ENCODE peak calls at places on chromosomes 7 and 10, in ten cellular contexts. O is dorsolateral prefrontal cortex, R is astrocyte, N is WERI-Rb-1, P is ovary, F is MM.1S, J is heart right ventricle, T is H9, Z is breast epithelium, U is upper lobe of left lung. X is an unnamed sample.

GRCh38 chr7:139777304-139777890 is 401 bp downstream of the HIPK2 start:
- DNase-seq in N (peak; percentile 36), R (no peak), J (no peak), P (peak; percentile 59), F (peak; percentile 50), O (peak; percentile 49), U (peak; percentile 92), T (no peak), Z (no peak), X (no peak)

GRCh38 chr10:33295851-33296250 is 38.6 kb downstream of the NRP1 start:
- DNase-seq in U (no peak), Z (no peak), J (no peak), F (no peak), O (no peak), T (no peak), N (no peak), P (no peak), R (peak; percentile 47), X (no peak)

GRCh38 chr10:99536400-99537254 is 3.9 kb downstream of the NKX2-3 start:
- DNase-seq in O (no peak), F (no peak), Z (no peak), P (no peak), R (no peak), T (peak; percentile 62), N (no peak), J (no peak), U (peak; percentile 75), X (no peak)

GRCh38 chr7:11341285-11341944 is 367.7 kb downstream of the PHF14 start:
- DNase-seq in O (no peak), P (no peak), U (no peak), J (no peak), N (peak; percentile 23), Z (no peak), R (no peak), F (no peak), T (no peak), X (peak; percentile 50)

GRCh38 chr10:15504101-15504840 is 133.2 kb upstream of the FAM171A1 start:
- DNase-seq in F (no peak), Z (no peak), U (no peak), O (no peak), R (no peak), P (no peak), N (no peak), T (no peak), J (no peak), X (no peak)

GRCh38 chr10:62614389-62615157 is 189.9 kb upstream of the ADO start:
- DNase-seq in N (no peak), P (no peak), R (peak; percentile 77), F (no peak), J (no peak), T (no peak), O (no peak), U (no peak), Z (peak; percentile 22), X (peak; percentile 95)

GRCh38 chr10:67926956-67927355 is 42.5 kb downstream of the SIRT1 start:
- DNase-seq in N (no peak), Z (no peak), P (no peak), T (no peak), U (no peak), J (no peak), O (no peak), R (peak; percentile 22), F (no peak), X (no peak)

GRCh38 chr7:17009007-17009719 is 127.4 kb upstream of the AGR3 start:
- DNase-seq in U (no peak), O (no peak), T (no peak), Z (no peak), R (no peak), P (no peak), J (no peak), F (peak; percentile 14), N (no peak), X (peak; percentile 62)

GRCh38 chr7:159227433-159227832 is 82.8 kb upstream of the VIPR2 start:
- DNase-seq in P (no peak), O (no peak), Z (no peak), U (no peak), N (no peak), F (no peak), J (no peak), R (no peak), T (no peak), X (peak; percentile 17)

GRCh38 chr10:89158446-89158845 is 48.7 kb downstream of the CH25H start:
- DNase-seq in P (no peak), N (no peak), R (peak; percentile 93), F (no peak), Z (no peak), T (no peak), U (no peak), J (no peak), O (no peak), X (peak; percentile 20)

GRCh38 chr10:58818889-58819288 is 306.2 kb downstream of the BICC1 start:
- DNase-seq in F (no peak), Z (no peak), O (no peak), N (no peak), J (no peak), T (no peak), P (no peak), R (peak; percentile 61), U (no peak), X (peak; percentile 66)

GRCh38 chr7:44311561-44312495 is 13.6 kb downstream of the CAMK2B start:
- DNase-seq in T (no peak), U (peak; percentile 45), Z (peak; percentile 8), P (no peak), O (no peak), R (no peak), N (no peak), F (no peak), J (no peak), X (no peak)

GRCh38 chr10:32953277-32953927 is 4.6 kb downstream of the ITGB1 start:
- DNase-seq in Z (no peak), R (no peak), F (no peak), N (no peak), O (no peak), U (no peak), T (no peak), P (no peak), J (no peak), X (no peak)

GRCh38 chr7:37920619-37921339 is at the start of gene EPDR1:
- DNase-seq in P (peak; percentile 71), J (peak; percentile 58), F (peak; percentile 83), U (peak; percentile 89), O (peak; percentile 76), T (peak; percentile 75), N (peak; percentile 73), Z (peak; percentile 23), R (peak; percentile 18), X (no peak)
- TF ChIP-seq CTCF in P (no peak), J (no peak), F (peak; percentile 47), U (no peak), O (peak; percentile 15), T (peak; percentile 43), N (peak; percentile 46), Z (no peak), R (no peak), X (peak; percentile 43)

DNA sequence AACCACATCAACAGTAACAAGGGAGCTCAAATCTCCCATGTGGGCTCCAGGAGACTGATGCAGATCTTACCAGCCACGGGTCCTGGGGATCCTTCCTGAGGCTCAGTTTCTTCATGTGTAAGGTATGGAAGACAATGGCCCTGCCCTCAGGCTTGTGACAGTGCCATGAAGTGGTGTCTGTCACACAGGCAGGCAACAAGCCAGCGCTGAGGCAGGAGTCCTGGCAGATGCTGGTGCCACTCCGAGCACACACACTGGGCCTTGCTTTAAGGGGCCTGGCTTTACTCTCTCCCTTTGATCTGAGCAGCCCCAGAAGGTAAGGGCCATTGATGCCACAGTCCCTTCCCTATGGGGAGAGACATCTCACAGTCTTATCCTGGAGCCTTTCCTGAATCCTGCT is 28.4 kb upstream of the LRRC18 start:
- DNase-seq in O (no peak), J (no peak), N (no peak), P (no peak), U (no peak), F (no peak), T (no peak), R (no peak), Z (no peak), X (no peak)
- H3K27me3 ChIP-seq in O (no peaks in the 10 kb centered on the region), J (no peaks in the 10 kb centered on the region), N (peaks cover 9% of the 10 kb centered on the region), P (no peaks in the 10 kb centered on the region), U (no peaks in the 10 kb centered on the region), F (no peaks in the 10 kb centered on the region), T (no peaks in the 10 kb centered on the region), R (no peaks in the 10 kb centered on the region), Z (no peaks in the 10 kb centered on the region), X (no peaks in the 10 kb centered on the region)

GRCh38 chr10:101901340-101901739 is 57.7 kb upstream of the KCNIP2 start:
- DNase-seq in J (no peak), U (no peak), O (no peak), F (no peak), Z (no peak), P (no peak), R (no peak), N (no peak), T (no peak), X (no peak)
- TF ChIP-seq CTCF in J (no peak), U (no peak), O (no peak), F (no peak), Z (no peak), P (no peak), R (no peak), N (no peak), T (peak; percentile 40), X (no peak)

GRCh38 chr10:78390051-78390450 is 356.4 kb downstream of the RPS24 start:
- DNase-seq in U (no peak), P (no peak), T (no peak), Z (no peak), R (no peak), N (no peak), F (no peak), O (no peak), J (no peak), X (no peak)

GRCh38 chr10:78386495-78386894 is 352.8 kb downstream of the RPS24 start:
- DNase-seq in T (no peak), N (no peak), P (no peak), O (no peak), R (no peak), U (no peak), F (no peak), Z (no peak), J (no peak), X (no peak)

GRCh38 chr10:78389419-78389818 is 355.8 kb downstream of the RPS24 start:
- DNase-seq in P (no peak), N (no peak), Z (no peak), T (no peak), O (no peak), U (no peak), R (no peak), F (no peak), J (no peak), X (no peak)

GRCh38 chr10:78390817-78391216 is 357.2 kb downstream of the RPS24 start:
- DNase-seq in R (no peak), N (no peak), J (no peak), F (no peak), Z (no peak), U (no peak), T (no peak), P (no peak), O (no peak), X (no peak)

DNA sequence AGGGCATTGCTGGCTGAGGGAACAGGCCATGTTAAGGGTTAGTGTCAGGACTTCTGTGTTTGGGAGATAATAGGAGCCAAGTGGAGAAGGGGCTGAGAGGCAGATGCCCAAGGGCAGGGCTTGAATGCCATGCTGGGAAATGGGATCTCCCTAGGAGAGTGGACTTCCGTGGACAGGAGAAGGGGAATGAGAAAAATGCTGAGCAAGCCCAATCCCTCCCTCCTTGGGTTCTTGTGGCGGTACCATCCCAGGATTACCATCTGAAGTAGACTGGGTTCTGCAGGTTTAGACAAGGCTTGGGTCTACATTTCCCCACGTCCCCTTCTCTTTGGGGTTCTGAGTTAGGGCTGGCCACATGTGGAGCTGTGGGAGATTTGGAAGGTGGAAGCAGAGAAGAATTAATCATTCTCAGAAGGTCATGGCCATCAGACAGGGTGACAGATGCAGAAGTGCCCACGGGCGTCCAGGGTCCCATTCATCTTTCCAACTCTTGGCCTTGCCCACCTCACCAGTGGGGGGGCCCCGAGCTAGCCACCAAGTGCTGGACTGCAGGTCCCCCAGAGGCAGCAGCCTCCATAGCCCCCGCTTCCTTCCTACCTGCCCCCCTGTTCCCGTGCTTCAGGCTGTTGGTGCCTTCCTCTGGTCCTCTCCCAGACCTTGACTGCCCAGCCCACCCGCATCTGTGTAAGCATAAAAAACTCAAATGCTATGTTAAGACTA is 354.8 kb downstream of the RPS24 start:
- DNase-seq in J (no peak), R (no peak), N (no peak), F (no peak), U (no peak), T (no peak), P (no peak), O (no peak), Z (no peak), X (no peak)
- H3K27me3 ChIP-seq in J (no peaks in the 10 kb centered on the region), R (peaks cover 38% of the 10 kb centered on the region), N (no peaks in the 10 kb centered on the region), F (no peaks in the 10 kb centered on the region), U (no peaks in the 10 kb centered on the region), T (no peaks in the 10 kb centered on the region), P (no peaks in the 10 kb centered on the region), O (no peaks in the 10 kb centered on the region), Z (no peaks in the 10 kb centered on the region), X (no peaks in the 10 kb centered on the region)

X was measured in bronchial epithelial cell.